ENCODE peak calls at places on chromosomes 1 and 21, in eight cellular contexts. One of them, this sample, is unnamed.

GRCh38 chr1:2251786-2252185 is 23.7 kb downstream of the SKI start:
- DNase-seq in colonic mucosa: peak; percentile 17
- DNase-seq in CD4-positive, alpha-beta memory T cell: no peak
- DNase-seq in CD8-positive, alpha-beta T cell: peak; percentile 52
- DNase-seq in heart left ventricle: peak; percentile 90
- DNase-seq in right cardiac atrium: peak; percentile 90
- DNase-seq in HCT116: no peak
- DNase-seq in ascending aorta: no peak
- DNase-seq in this sample: no peak

GRCh38 chr1:11749203-11749689 is 12.7 kb upstream of the C1orf167 start:
- DNase-seq in HCT116: peak; percentile 26
- DNase-seq in colonic mucosa: peak; percentile 64
- DNase-seq in right cardiac atrium: peak; percentile 74
- DNase-seq in heart left ventricle: peak; percentile 61
- DNase-seq in CD4-positive, alpha-beta memory T cell: peak; percentile 38
- DNase-seq in CD8-positive, alpha-beta T cell: peak; percentile 41
- DNase-seq in ascending aorta: no peak
- DNase-seq in this sample: peak; percentile 24

GRCh38 chr21:37983336-37984095 is 67.3 kb upstream of the KCNJ6 start:
- DNase-seq in right cardiac atrium: no peak
- DNase-seq in colonic mucosa: no peak
- DNase-seq in heart left ventricle: no peak
- DNase-seq in CD4-positive, alpha-beta memory T cell: no peak
- DNase-seq in HCT116: no peak
- DNase-seq in CD8-positive, alpha-beta T cell: no peak
- DNase-seq in ascending aorta: no peak
- DNase-seq in this sample: no peak

GRCh38 chr1:211738709-211739301 is 63.4 kb upstream of the NEK2 start:
- DNase-seq in heart left ventricle: no peak
- DNase-seq in colonic mucosa: no peak
- DNase-seq in ascending aorta: no peak
- DNase-seq in CD4-positive, alpha-beta memory T cell: peak; percentile 6
- DNase-seq in CD8-positive, alpha-beta T cell: peak; percentile 47
- DNase-seq in HCT116: no peak
- DNase-seq in right cardiac atrium: no peak
- DNase-seq in this sample: no peak

GRCh38 chr1:108947871-108948525 is 15.3 kb downstream of the CLCC1 start:
- DNase-seq in CD8-positive, alpha-beta T cell: no peak
- DNase-seq in heart left ventricle: no peak
- DNase-seq in ascending aorta: no peak
- DNase-seq in right cardiac atrium: no peak
- DNase-seq in HCT116: no peak
- DNase-seq in CD4-positive, alpha-beta memory T cell: no peak
- DNase-seq in colonic mucosa: no peak
- DNase-seq in this sample: no peak

GRCh38 chr1:31715097-31715872 is 11.5 kb upstream of the COL16A1 start:
- DNase-seq in heart left ventricle: peak; percentile 98
- DNase-seq in CD4-positive, alpha-beta memory T cell: no peak
- DNase-seq in HCT116: peak; percentile 75
- DNase-seq in right cardiac atrium: peak; percentile 99
- DNase-seq in colonic mucosa: peak; percentile 97
- DNase-seq in ascending aorta: peak; percentile 80
- DNase-seq in CD8-positive, alpha-beta T cell: no peak
- DNase-seq in this sample: no peak

GRCh38 chr1:154730986-154731489 is 123.1 kb upstream of the ADAR start:
- DNase-seq in colonic mucosa: no peak
- DNase-seq in heart left ventricle: no peak
- DNase-seq in right cardiac atrium: no peak
- DNase-seq in ascending aorta: no peak
- DNase-seq in HCT116: no peak
- DNase-seq in CD8-positive, alpha-beta T cell: no peak
- DNase-seq in CD4-positive, alpha-beta memory T cell: no peak
- DNase-seq in this sample: no peak

GRCh38 chr1:4973341-4973740 is 318.9 kb downstream of the AJAP1 start:
- DNase-seq in right cardiac atrium: no peak
- DNase-seq in colonic mucosa: no peak
- DNase-seq in CD8-positive, alpha-beta T cell: no peak
- DNase-seq in heart left ventricle: no peak
- DNase-seq in ascending aorta: no peak
- DNase-seq in HCT116: no peak
- DNase-seq in CD4-positive, alpha-beta memory T cell: no peak
- DNase-seq in this sample: no peak

GRCh38 chr1:100034465-100034864 is 64.7 kb downstream of the SLC35A3 start:
- DNase-seq in HCT116: no peak
- DNase-seq in ascending aorta: no peak
- DNase-seq in heart left ventricle: no peak
- DNase-seq in colonic mucosa: no peak
- DNase-seq in right cardiac atrium: no peak
- DNase-seq in CD8-positive, alpha-beta T cell: no peak
- DNase-seq in CD4-positive, alpha-beta memory T cell: no peak
- DNase-seq in this sample: no peak

GRCh38 chr1:103074224-103074623 is 34.1 kb downstream of the COL11A1 start:
- DNase-seq in ascending aorta: no peak
- DNase-seq in HCT116: no peak
- DNase-seq in heart left ventricle: no peak
- DNase-seq in CD8-positive, alpha-beta T cell: no peak
- DNase-seq in CD4-positive, alpha-beta memory T cell: no peak
- DNase-seq in colonic mucosa: no peak
- DNase-seq in right cardiac atrium: no peak
- DNase-seq in this sample: no peak

GRCh38 chr1:156504062-156504813 is 3.7 kb upstream of the MEF2D start:
- DNase-seq in HCT116: no peak
- DNase-seq in CD8-positive, alpha-beta T cell: no peak
- DNase-seq in ascending aorta: no peak
- DNase-seq in CD4-positive, alpha-beta memory T cell: no peak
- DNase-seq in heart left ventricle: no peak
- DNase-seq in right cardiac atrium: no peak
- DNase-seq in colonic mucosa: no peak
- DNase-seq in this sample: no peak

GRCh38 chr1:94063379-94063778 is 57.6 kb downstream of the ABCA4 start:
- DNase-seq in ascending aorta: no peak
- DNase-seq in heart left ventricle: peak; percentile 61
- DNase-seq in CD8-positive, alpha-beta T cell: no peak
- DNase-seq in HCT116: peak; percentile 51
- DNase-seq in colonic mucosa: peak; percentile 65
- DNase-seq in CD4-positive, alpha-beta memory T cell: no peak
- DNase-seq in right cardiac atrium: peak; percentile 81
- DNase-seq in this sample: no peak

GRCh38 chr1:51133045-51133444 is 31.0 kb downstream of the C1orf185 start:
- DNase-seq in CD8-positive, alpha-beta T cell: no peak
- DNase-seq in ascending aorta: no peak
- DNase-seq in right cardiac atrium: no peak
- DNase-seq in heart left ventricle: no peak
- DNase-seq in colonic mucosa: no peak
- DNase-seq in HCT116: no peak
- DNase-seq in CD4-positive, alpha-beta memory T cell: no peak
- DNase-seq in this sample: no peak

GRCh38 chr1:12600335-12600734 is 17.7 kb downstream of the DHRS3 start:
- DNase-seq in colonic mucosa: peak; percentile 34
- DNase-seq in right cardiac atrium: peak; percentile 95
- DNase-seq in ascending aorta: no peak
- DNase-seq in CD8-positive, alpha-beta T cell: no peak
- DNase-seq in heart left ventricle: peak; percentile 90
- DNase-seq in HCT116: no peak
- DNase-seq in CD4-positive, alpha-beta memory T cell: no peak
- DNase-seq in this sample: no peak

GRCh38 chr1:61299468-61299867 is 217.1 kb downstream of the NFIA start:
- DNase-seq in HCT116: no peak
- DNase-seq in ascending aorta: no peak
- DNase-seq in colonic mucosa: no peak
- DNase-seq in right cardiac atrium: no peak
- DNase-seq in CD8-positive, alpha-beta T cell: no peak
- DNase-seq in heart left ventricle: no peak
- DNase-seq in CD4-positive, alpha-beta memory T cell: no peak
- DNase-seq in this sample: no peak

GRCh38 chr1:196494766-196495165 is 113.5 kb downstream of the KCNT2 start:
- DNase-seq in HCT116: no peak
- DNase-seq in colonic mucosa: no peak
- DNase-seq in CD8-positive, alpha-beta T cell: no peak
- DNase-seq in right cardiac atrium: no peak
- DNase-seq in heart left ventricle: no peak
- DNase-seq in CD4-positive, alpha-beta memory T cell: no peak
- DNase-seq in ascending aorta: no peak
- DNase-seq in this sample: no peak

GRCh38 chr1:214187933-214188332 is 93.0 kb upstream of the SMYD2 start:
- DNase-seq in CD4-positive, alpha-beta memory T cell: no peak
- DNase-seq in heart left ventricle: no peak
- DNase-seq in HCT116: no peak
- DNase-seq in right cardiac atrium: no peak
- DNase-seq in ascending aorta: no peak
- DNase-seq in CD8-positive, alpha-beta T cell: no peak
- DNase-seq in colonic mucosa: no peak
- DNase-seq in this sample: no peak

GRCh38 chr1:244049142-244049968 is 1.7 kb upstream of the ZBTB18 start:
- DNase-seq in CD8-positive, alpha-beta T cell: peak; percentile 82
- DNase-seq in CD4-positive, alpha-beta memory T cell: peak; percentile 67
- DNase-seq in heart left ventricle: peak; percentile 32
- DNase-seq in ascending aorta: no peak
- DNase-seq in right cardiac atrium: peak; percentile 76
- DNase-seq in colonic mucosa: peak; percentile 45
- DNase-seq in HCT116: no peak
- DNase-seq in this sample: peak; percentile 53

GRCh38 chr1:231279081-231279480 is 38.1 kb downstream of the GNPAT start:
- DNase-seq in colonic mucosa: no peak
- DNase-seq in heart left ventricle: no peak
- DNase-seq in CD8-positive, alpha-beta T cell: no peak
- DNase-seq in CD4-positive, alpha-beta memory T cell: no peak
- DNase-seq in right cardiac atrium: no peak
- DNase-seq in HCT116: no peak
- DNase-seq in ascending aorta: no peak
- DNase-seq in this sample: no peak

DNA sequence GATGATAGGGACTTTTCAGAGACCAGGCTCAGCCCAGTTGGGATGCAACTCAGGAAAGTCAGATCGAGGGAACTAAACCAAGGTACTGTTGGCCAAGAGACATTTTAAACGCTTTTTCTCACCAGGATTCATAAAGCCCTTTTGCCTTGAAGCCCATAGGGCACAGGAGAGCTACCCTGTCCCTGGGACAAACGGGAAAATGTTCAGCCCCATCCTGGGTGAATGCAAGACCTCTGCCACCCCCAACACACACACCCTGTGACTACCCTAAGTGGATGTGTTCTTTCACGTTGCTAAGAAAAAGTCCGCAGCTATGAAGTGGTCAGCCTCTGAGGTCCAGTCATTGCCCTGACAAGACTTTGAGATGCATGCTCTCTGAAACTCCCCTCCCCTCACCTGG is 58.4 kb downstream of the ITPKB start:
- DNase-seq in colonic mucosa: no peak
- DNase-seq in right cardiac atrium: no peak
- DNase-seq in heart left ventricle: no peak
- DNase-seq in HCT116: no peak
- DNase-seq in ascending aorta: no peak
- DNase-seq in CD4-positive, alpha-beta memory T cell: no peak
- DNase-seq in CD8-positive, alpha-beta T cell: no peak
- DNase-seq in this sample: no peak
- H3K4me1 ChIP-seq in colonic mucosa: no peaks in the 10 kb centered on the region
- H3K4me1 ChIP-seq in right cardiac atrium: peaks cover 40% of the 10 kb centered on the region
- H3K4me1 ChIP-seq in heart left ventricle: peaks cover 78% of the 10 kb centered on the region
- H3K4me1 ChIP-seq in HCT116: peaks cover 28% of the 10 kb centered on the region
- H3K4me1 ChIP-seq in ascending aorta: peaks cover 30% of the 10 kb centered on the region
- H3K4me1 ChIP-seq in CD4-positive, alpha-beta memory T cell: peaks cover 100% of the 10 kb centered on the region
- H3K4me1 ChIP-seq in CD8-positive, alpha-beta T cell: peaks cover 100% of the 10 kb centered on the region
- H3K4me1 ChIP-seq in this sample: peaks cover 96% of the 10 kb centered on the region

DNA sequence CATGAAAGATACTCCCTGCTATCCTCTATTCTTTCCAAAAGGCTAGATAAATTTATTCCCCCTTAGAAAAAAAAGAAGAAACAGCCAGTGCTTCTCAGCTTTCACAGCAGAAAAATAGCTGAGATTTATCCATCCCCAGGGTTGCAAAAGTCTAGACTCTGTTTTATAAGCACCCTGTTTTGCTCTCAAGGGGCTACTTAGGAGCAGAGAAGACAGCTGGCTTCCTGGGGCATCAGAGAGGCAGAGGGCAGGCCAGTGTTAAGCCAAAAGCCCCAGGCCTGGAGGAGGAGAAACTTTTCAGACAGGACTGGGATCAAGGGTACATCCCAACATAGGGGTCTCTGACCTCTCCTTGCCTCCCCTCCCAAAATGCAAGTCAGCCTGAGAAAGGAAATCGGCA is 3.9 kb downstream of the LAMB3 start:
- DNase-seq in heart left ventricle: no peak
- DNase-seq in right cardiac atrium: no peak
- DNase-seq in HCT116: no peak
- DNase-seq in ascending aorta: no peak
- DNase-seq in colonic mucosa: no peak
- DNase-seq in CD4-positive, alpha-beta memory T cell: no peak
- DNase-seq in CD8-positive, alpha-beta T cell: no peak
- DNase-seq in this sample: no peak
- H3K27ac ChIP-seq in heart left ventricle: peak overlapping the region; percentile 32
- H3K27ac ChIP-seq in right cardiac atrium: no peak overlapping the region
- H3K27ac ChIP-seq in HCT116: no peak overlapping the region
- H3K27ac ChIP-seq in ascending aorta: peak overlapping the region; percentile 56
- H3K27ac ChIP-seq in colonic mucosa: peak overlapping the region; percentile 89
- H3K27ac ChIP-seq in CD4-positive, alpha-beta memory T cell: no peak overlapping the region
- H3K27ac ChIP-seq in CD8-positive, alpha-beta T cell: no peak overlapping the region
- H3K27ac ChIP-seq in this sample: no peak overlapping the region

GRCh38 chr1:201486158-201486557 is 17.2 kb upstream of the PHLDA3 start:
- DNase-seq in colonic mucosa: no peak
- DNase-seq in HCT116: no peak
- DNase-seq in heart left ventricle: no peak
- DNase-seq in right cardiac atrium: peak; percentile 50
- DNase-seq in ascending aorta: no peak
- DNase-seq in CD4-positive, alpha-beta memory T cell: no peak
- DNase-seq in CD8-positive, alpha-beta T cell: no peak
- DNase-seq in this sample: no peak

GRCh38 chr1:201490708-201491131 is 16.2 kb downstream of the CSRP1 start:
- DNase-seq in CD8-positive, alpha-beta T cell: no peak
- DNase-seq in heart left ventricle: no peak
- DNase-seq in CD4-positive, alpha-beta memory T cell: no peak
- DNase-seq in ascending aorta: no peak
- DNase-seq in right cardiac atrium: peak; percentile 24
- DNase-seq in HCT116: no peak
- DNase-seq in colonic mucosa: no peak
- DNase-seq in this sample: no peak

GRCh38 chr1:201489656-201490261 is 17.2 kb downstream of the CSRP1 start:
- DNase-seq in CD4-positive, alpha-beta memory T cell: no peak
- DNase-seq in colonic mucosa: no peak
- DNase-seq in right cardiac atrium: no peak
- DNase-seq in ascending aorta: no peak
- DNase-seq in CD8-positive, alpha-beta T cell: no peak
- DNase-seq in heart left ventricle: no peak
- DNase-seq in HCT116: no peak
- DNase-seq in this sample: no peak

GRCh38 chr1:201487742-201488141 is 18.8 kb upstream of the PHLDA3 start:
- DNase-seq in HCT116: no peak
- DNase-seq in heart left ventricle: no peak
- DNase-seq in CD8-positive, alpha-beta T cell: no peak
- DNase-seq in CD4-positive, alpha-beta memory T cell: no peak
- DNase-seq in ascending aorta: no peak
- DNase-seq in colonic mucosa: no peak
- DNase-seq in right cardiac atrium: peak; percentile 11
- DNase-seq in this sample: no peak

GRCh38 chr1:201488817-201489581 is 17.9 kb downstream of the CSRP1 start:
- DNase-seq in colonic mucosa: no peak
- DNase-seq in CD8-positive, alpha-beta T cell: no peak
- DNase-seq in HCT116: peak; percentile 68
- DNase-seq in CD4-positive, alpha-beta memory T cell: no peak
- DNase-seq in heart left ventricle: no peak
- DNase-seq in right cardiac atrium: peak; percentile 88
- DNase-seq in ascending aorta: peak; percentile 31
- DNase-seq in this sample: no peak
- H3K4me1 ChIP-seq in colonic mucosa: no peaks in the 10 kb centered on the region
- H3K4me1 ChIP-seq in CD8-positive, alpha-beta T cell: no peaks in the 10 kb centered on the region
- H3K4me1 ChIP-seq in HCT116: peaks cover 20% of the 10 kb centered on the region
- H3K4me1 ChIP-seq in CD4-positive, alpha-beta memory T cell: no peaks in the 10 kb centered on the region
- H3K4me1 ChIP-seq in heart left ventricle: peaks cover 54% of the 10 kb centered on the region
- H3K4me1 ChIP-seq in right cardiac atrium: peaks cover 30% of the 10 kb centered on the region
- H3K4me1 ChIP-seq in ascending aorta: peaks cover 70% of the 10 kb centered on the region
- H3K4me1 ChIP-seq in this sample: no peaks in the 10 kb centered on the region

GRCh38 chr1:151619489-151620093 is 7.7 kb downstream of the SNX27 start:
- DNase-seq in HCT116: no peak
- DNase-seq in ascending aorta: no peak
- DNase-seq in colonic mucosa: no peak
- DNase-seq in right cardiac atrium: no peak
- DNase-seq in CD8-positive, alpha-beta T cell: no peak
- DNase-seq in CD4-positive, alpha-beta memory T cell: no peak
- DNase-seq in heart left ventricle: no peak
- DNase-seq in this sample: no peak
- H3K27ac ChIP-seq in HCT116: no peak overlapping the region
- H3K27ac ChIP-seq in ascending aorta: no peak overlapping the region
- H3K27ac ChIP-seq in colonic mucosa: peak overlapping the region; percentile 26
- H3K27ac ChIP-seq in right cardiac atrium: no peak overlapping the region
- H3K27ac ChIP-seq in CD8-positive, alpha-beta T cell: no peak overlapping the region
- H3K27ac ChIP-seq in CD4-positive, alpha-beta memory T cell: no peak overlapping the region
- H3K27ac ChIP-seq in heart left ventricle: no peak overlapping the region
- H3K27ac ChIP-seq in this sample: no peak overlapping the region

This sample was measured in effector memory CD4-positive, alpha-beta T cell.